ENCODE peak calls at places on chromosomes 7 and 10, in nine cellular contexts. C is endodermal cell; L is nucleus accumbens; W is stimulated activated naive B cell treated with anti-CD40 and anti-IgM and Interleukin-4, amounts not matched to agents 10 μg/mL and 1 μg/mL and 100 μg/mL, for 72 hours; U is fibroblast of lung; M is A172; I is lung; P is Calu3; F is activated CD8-positive, alpha-beta memory T cell treated with anti-CD3 and anti-CD28 coated beads, Interleukin-2, amount 50 U/mL, for 48 hours. D is an unnamed sample.

GRCh38 chr7:107934991-107935770 is 44.2 kb downstream of the DLD start:
- DNase-seq in C (peak; percentile 70), P (no peak), U (peak; percentile 50), W (no peak), M (no peak), I (no peak), L (no peak), F (no peak), D (no peak)

GRCh38 chr10:124592101-124592500 is 130.5 kb downstream of the LHPP start:
- DNase-seq in P (no peak), F (no peak), W (no peak), M (no peak), U (no peak), I (no peak), C (no peak), L (no peak), D (no peak)

GRCh38 chr7:106369349-106369748 is 84.6 kb upstream of the NAMPT start:
- DNase-seq in P (no peak), I (no peak), L (no peak), M (peak; percentile 67), C (no peak), W (no peak), U (peak; percentile 67), F (no peak), D (no peak)

GRCh38 chr7:460374-461117 is 59.1 kb downstream of the PDGFA start:
- DNase-seq in U (no peak), P (no peak), L (no peak), C (peak; percentile 80), W (no peak), I (no peak), F (no peak), M (no peak), D (no peak)

GRCh38 chr10:52357986-52358385 is 43.9 kb downstream of the DKK1 start:
- DNase-seq in W (no peak), L (no peak), M (no peak), C (no peak), P (no peak), I (no peak), U (no peak), F (no peak), D (no peak)

GRCh38 chr7:5671053-5671452 is 110.4 kb downstream of the RNF216 start:
- DNase-seq in L (no peak), M (no peak), I (no peak), W (no peak), F (no peak), P (no peak), U (no peak), C (no peak), D (no peak)

GRCh38 chr7:47809387-47809786 is 138.9 kb downstream of the PKD1L1 start:
- DNase-seq in I (no peak), P (no peak), U (no peak), C (no peak), L (no peak), F (no peak), M (no peak), W (no peak), D (no peak)

GRCh38 chr7:89554209-89554608 is 600.1 kb upstream of the STEAP1 start:
- DNase-seq in P (no peak), M (no peak), F (no peak), W (no peak), L (no peak), U (no peak), I (no peak), C (no peak), D (no peak)

GRCh38 chr7:149664666-149665065 is 108.7 kb downstream of the ZNF467 start:
- DNase-seq in C (no peak), L (no peak), F (no peak), M (no peak), U (no peak), I (no peak), P (no peak), W (no peak), D (no peak)

GRCh38 chr7:3028071-3028766 is 15.4 kb downstream of the CARD11 start:
- DNase-seq in W (no peak), U (peak; percentile 38), P (peak; percentile 69), I (no peak), M (peak; percentile 91), C (peak; percentile 59), F (peak; percentile 72), L (no peak), D (no peak)

GRCh38 chr7:13017325-13017853 is 330.0 kb downstream of the ARL4A start:
- DNase-seq in I (no peak), C (peak; percentile 77), M (peak; percentile 61), U (peak; percentile 81), L (no peak), P (no peak), W (no peak), F (no peak), D (no peak)

GRCh38 chr10:133420579-133420978 is 3.8 kb downstream of the SPRN start:
- DNase-seq in F (no peak), I (no peak), U (no peak), W (no peak), P (no peak), L (no peak), M (no peak), C (peak; percentile 27), D (no peak)

GRCh38 chr7:137360087-137360679 is 16.6 kb upstream of the PTN start:
- DNase-seq in U (no peak), I (no peak), C (no peak), F (no peak), M (peak; percentile 21), L (no peak), W (no peak), P (no peak), D (no peak)

GRCh38 chr10:45071043-45071813 is 70.5 kb downstream of the ZNF22 start:
- DNase-seq in L (no peak), I (no peak), W (no peak), U (no peak), P (no peak), C (peak; percentile 59), F (no peak), M (no peak), D (no peak)

GRCh38 chr10:124736491-124737136 is 7.6 kb downstream of the FAM53B start:
- DNase-seq in M (peak; percentile 67), C (peak; percentile 56), U (peak; percentile 87), I (peak; percentile 75), P (no peak), L (peak; percentile 71), F (no peak), W (no peak), D (no peak)

GRCh38 chr7:141792526-141792925 is 2.5 kb downstream of the TAS2R5 start:
- DNase-seq in U (no peak), F (no peak), W (no peak), I (no peak), L (no peak), M (no peak), C (no peak), P (peak; percentile 4), D (no peak)

GRCh38 chr10:123614888-123615287 is 51.3 kb upstream of the GPR26 start:
- DNase-seq in P (peak; percentile 36), F (peak; percentile 78), M (peak; percentile 14), I (peak; percentile 59), L (no peak), U (peak; percentile 18), W (no peak), C (peak; percentile 97), D (peak; percentile 61)

GRCh38 chr10:33703897-33704825 is 369.7 kb upstream of the NRP1 start:
- DNase-seq in W (no peak), L (no peak), C (no peak), I (no peak), U (peak; percentile 48), M (no peak), P (no peak), F (no peak), D (no peak)

GRCh38 chr10:33484787-33485186 is 150.3 kb upstream of the NRP1 start:
- DNase-seq in C (no peak), P (no peak), W (no peak), M (no peak), U (peak; percentile 82), L (no peak), I (no peak), F (no peak), D (no peak)

GRCh38 chr7:29946428-29947186 is 43.0 kb downstream of the SCRN1 start:
- DNase-seq in U (peak; percentile 44), I (peak; percentile 44), C (peak; percentile 82), W (no peak), L (no peak), F (no peak), P (peak; percentile 55), M (peak; percentile 39), D (no peak)

GRCh38 chr10:88557659-88558058 is 25.5 kb downstream of the RNLS start:
- DNase-seq in U (peak; percentile 87), P (no peak), C (no peak), I (no peak), W (no peak), L (no peak), M (peak; percentile 72), F (no peak), D (no peak)

GRCh38 chr7:2553108-2553507 is 2.2 kb downstream of the BRAT1 start:
- DNase-seq in P (no peak), U (no peak), F (no peak), W (no peak), L (no peak), C (no peak), I (no peak), M (no peak), D (no peak)

GRCh38 chr7:40584667-40585433 is 450.0 kb downstream of the SUGCT start:
- DNase-seq in U (peak; percentile 42), P (no peak), L (no peak), M (peak; percentile 51), W (no peak), I (no peak), F (no peak), C (no peak), D (no peak)

GRCh38 chr7:93315896-93316295 is 83.7 kb downstream of the VPS50 start:
- DNase-seq in L (no peak), I (no peak), C (no peak), M (no peak), F (no peak), P (no peak), U (no peak), W (no peak), D (no peak)

GRCh38 chr7:106864298-106865081 is 592 bp upstream of the PIK3CG start:
- DNase-seq in F (no peak), L (no peak), U (no peak), C (no peak), W (no peak), M (no peak), P (no peak), I (no peak), D (peak; percentile 77)

GRCh38 chr10:110802551-110803238 is 69.0 kb upstream of the PDCD4 start:
- DNase-seq in W (peak; percentile 9), C (no peak), F (no peak), P (peak; percentile 5), L (no peak), M (peak; percentile 86), I (peak; percentile 57), U (peak; percentile 81), D (peak; percentile 34)

GRCh38 chr10:33720161-33720560 is 385.7 kb upstream of the NRP1 start:
- DNase-seq in U (no peak), I (no peak), M (no peak), F (no peak), W (no peak), L (no peak), C (no peak), P (no peak), D (no peak)

GRCh38 chr7:110590415-110590814 is 500.5 kb upstream of the LRRN3 start:
- DNase-seq in C (peak; percentile 67), U (no peak), L (no peak), F (no peak), P (no peak), W (no peak), M (peak; percentile 3), I (peak; percentile 30), D (no peak)

GRCh38 chr7:68537228-68538071 is 1060.8 kb upstream of the AUTS2 start:
- DNase-seq in L (no peak), C (no peak), I (no peak), P (no peak), M (no peak), W (no peak), F (no peak), U (no peak), D (no peak)